ENCODE peak calls at places on chromosome 9, in five cellular contexts. C is cardiac muscle cell; W is CD4-positive, alpha-beta T cell; X is CD8-positive, alpha-beta T cell; F is A549. V is an unnamed sample. For H3K9me3, the result is how much of the 10 kb centered on the place peaks cover.

GRCh38 chr9:138104251-138105122 is 226.9 kb downstream of the CACNA1B start:
- DNase-seq in F (no peak), C (no peak), W (no peak), X (no peak), V (no peak)

GRCh38 chr9:97943308-97943855 is 5.4 kb upstream of the HEMGN start:
- DNase-seq in F (no peak), W (no peak), C (no peak), X (no peak), V (no peak)

GRCh38 chr9:84301851-84302250 is 38.7 kb downstream of the SLC28A3 start:
- DNase-seq in W (no peak), X (no peak), F (no peak), C (no peak), V (no peak)

GRCh38 chr9:122398371-122398924 is 27.6 kb downstream of the PTGS1 start:
- DNase-seq in C (no peak), W (no peak), F (no peak), X (no peak), V (no peak)

GRCh38 chr9:111661150-111661801 is at the start of gene GNG10:
- DNase-seq in F (peak), C (peak), X (peak), W (peak), V (peak)

GRCh38 chr9:98791147-98792095 is 4.9 kb downstream of the ANKS6 start:
- DNase-seq in X (peak), F (peak), C (peak), W (peak), V (peak)

GRCh38 chr9:123678878-123679329 is 251.0 kb downstream of the DENND1A start:
- DNase-seq in W (no peak), C (no peak), F (no peak), X (no peak), V (no peak)

GRCh38 chr9:4048441-4048840 is 251.4 kb downstream of the GLIS3 start:
- DNase-seq in C (no peak), F (peak), W (no peak), X (no peak), V (no peak)

GRCh38 chr9:30622551-30622950 is 1761.9 kb upstream of the ACO1 start:
- DNase-seq in C (no peak), X (no peak), F (no peak), W (no peak), V (no peak)

GRCh38 chr9:23606107-23606506 is 219.9 kb downstream of the ELAVL2 start:
- DNase-seq in F (no peak), C (no peak), W (no peak), X (no peak), V (no peak)

GRCh38 chr9:132163457-132163875 is 1.6 kb downstream of the NTNG2 start:
- DNase-seq in X (no peak), C (peak), W (no peak), F (no peak), V (no peak)

GRCh38 chr9:78713746-78714405 is 417.0 kb downstream of the PSAT1 start:
- DNase-seq in X (no peak), W (no peak), F (no peak), C (no peak), V (no peak)

GRCh38 chr9:109198736-109199384 is 31.8 kb upstream of the FRRS1L start:
- DNase-seq in F (no peak), C (no peak), W (no peak), X (no peak), V (no peak)

GRCh38 chr9:137077010-137077747 is at the start of gene UAP1L1:
- DNase-seq in F (no peak), X (peak), C (peak), W (peak), V (peak)

GRCh38 chr9:108057421-108058136 is 568.0 kb upstream of the KLF4 start:
- DNase-seq in X (no peak), W (no peak), C (no peak), F (peak), V (no peak)

DNA sequence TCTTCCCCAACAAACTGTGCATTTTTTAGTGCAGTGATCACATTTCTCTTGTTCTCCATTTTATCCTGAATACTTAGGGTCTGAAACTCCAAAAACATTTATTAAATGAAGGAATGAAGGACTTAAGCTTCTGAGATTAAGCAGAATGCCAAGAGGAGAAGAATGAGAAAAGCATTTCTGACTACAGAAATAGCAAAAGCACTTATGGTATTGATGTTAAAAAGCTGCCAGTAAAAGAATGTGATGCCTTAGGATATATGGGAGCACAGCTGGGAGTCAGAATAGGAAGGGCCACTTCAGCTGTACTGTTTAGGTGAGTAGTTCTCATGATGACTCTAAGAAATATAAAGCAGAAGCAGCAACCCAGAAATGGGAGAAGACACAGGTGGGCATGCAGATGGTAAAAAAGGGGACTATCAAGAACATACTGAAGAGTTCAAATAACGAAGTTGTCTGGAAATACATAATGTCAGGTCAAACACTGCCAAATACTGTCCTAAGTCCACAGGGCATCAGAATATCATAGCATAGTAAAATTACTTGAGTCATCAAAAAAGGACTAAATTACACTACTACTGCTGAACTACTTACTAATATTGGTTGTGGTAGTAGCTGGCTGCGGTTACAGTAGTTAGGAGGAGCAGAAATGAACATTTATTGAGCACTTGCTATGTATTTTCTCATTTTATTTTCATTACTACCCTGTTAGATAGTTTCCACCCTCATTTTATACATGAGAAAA is 132.7 kb downstream of the MAPKAP1 start:
- DNase-seq in F (no peak), C (no peak), W (no peak), X (no peak), V (no peak)
- H3K9me3 ChIP-seq in F (under half), C (under half), W (under half), X (under half), V (under half)

DNA sequence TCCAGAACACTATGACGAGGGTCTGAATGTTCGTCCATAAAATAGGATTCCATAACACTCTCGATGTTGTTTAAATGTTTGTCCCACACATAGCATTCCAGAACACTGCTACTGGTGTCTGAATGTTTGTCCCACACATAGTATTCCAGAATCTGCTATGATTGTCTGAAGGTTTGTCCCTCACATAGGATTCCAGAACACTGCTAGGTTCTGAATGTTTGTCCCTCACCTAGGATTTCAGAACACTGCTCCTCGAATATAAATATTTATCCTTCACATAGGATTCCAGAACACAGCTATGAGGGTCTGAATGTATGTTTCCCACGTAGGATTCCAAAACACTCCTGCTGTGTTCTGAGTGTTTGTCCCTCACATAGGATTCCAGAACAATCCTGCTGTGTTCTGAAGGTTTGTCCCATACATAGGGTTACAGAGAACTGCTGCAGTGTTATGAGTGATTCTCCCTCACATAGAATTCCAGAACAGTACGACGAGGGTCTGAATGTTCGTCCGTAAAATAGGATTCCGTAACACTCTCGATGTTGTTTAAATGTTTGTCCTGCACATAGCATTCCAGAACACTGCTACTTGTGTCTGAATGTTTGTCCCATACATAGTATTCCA is 215.3 kb downstream of the FOXD4L6 start:
- DNase-seq in F (no peak), C (no peak), W (no peak), X (no peak), V (no peak)
- H3K9me3 ChIP-seq in F (half or more), C (under half), W (half or more), X (half or more), V (half or more)

GRCh38 chr9:96751815-96752214 is 26.1 kb downstream of the ZNF510 start:
- DNase-seq in X (no peak), F (no peak), C (no peak), W (no peak), V (no peak)
- H3K9me3 ChIP-seq in X (under half), F (half or more), C (under half), W (half or more), V (under half)

GRCh38 chr9:1007312-1007711 is 30.9 kb downstream of the DMRT3 start:
- DNase-seq in X (no peak), C (no peak), F (no peak), W (no peak), V (no peak)
- H3K9me3 ChIP-seq in X (under half), C (under half), F (under half), W (under half), V (under half)

DNA sequence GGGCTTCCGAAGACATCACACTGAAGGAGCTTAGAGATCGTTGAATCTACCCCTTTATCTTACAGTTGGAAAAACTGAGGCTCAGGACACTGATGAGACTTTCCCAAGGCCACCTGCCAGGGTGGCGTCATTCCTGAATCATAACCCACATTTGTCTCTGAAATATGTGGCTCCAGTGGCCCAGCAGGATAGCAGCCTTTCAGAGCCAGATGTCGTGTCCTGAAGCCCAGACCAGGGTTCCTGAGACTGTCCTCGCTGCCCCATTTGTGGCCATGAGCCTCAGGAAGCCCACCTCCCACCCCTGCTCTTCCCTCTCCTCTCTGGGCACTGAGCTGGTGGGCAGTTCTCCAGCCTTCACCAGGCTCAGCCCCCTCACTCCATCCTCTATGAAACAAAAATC is 2.4 kb downstream of the HMCN2 start:
- DNase-seq in F (no peak), C (no peak), X (no peak), W (no peak), V (no peak)
- H3K9me3 ChIP-seq in F (under half), C (under half), X (under half), W (under half), V (under half)

GRCh38 chr9:103627731-103628130 is 466.4 kb upstream of the SMC2 start:
- DNase-seq in F (no peak), W (no peak), X (no peak), C (no peak), V (no peak)
- H3K9me3 ChIP-seq in F (under half), W (under half), X (under half), C (under half), V (under half)

GRCh38 chr9:119020730-119021333 is 348.4 kb downstream of the BRINP1 start:
- DNase-seq in C (no peak), W (no peak), F (no peak), X (no peak), V (no peak)
- H3K9me3 ChIP-seq in C (under half), W (under half), F (under half), X (under half), V (under half)

GRCh38 chr9:118303216-118303615 is 599.0 kb downstream of the TLR4 start:
- DNase-seq in C (no peak), W (no peak), F (no peak), X (no peak), V (no peak)

GRCh38 chr9:118306773-118307172 is 602.6 kb downstream of the TLR4 start:
- DNase-seq in F (no peak), W (no peak), X (no peak), C (no peak), V (no peak)

GRCh38 chr9:118302721-118303120 is 598.5 kb downstream of the TLR4 start:
- DNase-seq in X (no peak), C (no peak), F (no peak), W (no peak), V (no peak)

DNA sequence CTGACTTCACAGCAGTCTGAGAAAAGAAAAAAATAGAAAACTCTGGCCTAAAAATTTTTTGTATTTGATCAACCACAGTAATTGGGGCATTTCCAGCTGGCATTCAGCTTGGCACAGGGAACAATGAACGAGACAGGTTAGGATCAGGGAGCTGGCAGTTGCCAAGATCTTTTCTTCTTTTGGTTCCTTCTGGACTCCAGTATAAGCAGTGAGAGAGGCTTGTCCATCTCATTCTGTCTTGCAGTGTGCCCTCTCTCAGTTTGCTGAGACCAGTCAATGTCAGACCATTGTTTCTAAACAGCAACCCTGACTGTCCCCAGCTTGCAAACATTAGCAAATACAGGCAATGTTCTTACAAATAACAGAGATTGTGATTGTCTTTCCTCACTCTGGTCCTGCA is 601.2 kb downstream of the TLR4 start:
- DNase-seq in F (no peak), C (no peak), W (no peak), X (no peak), V (no peak)
- H3K9me3 ChIP-seq in F (under half), C (under half), W (under half), X (under half), V (under half)

GRCh38 chr9:93606187-93606586 is 29.8 kb downstream of the PHF2 start:
- DNase-seq in F (no peak), C (no peak), X (no peak), W (no peak), V (no peak)
- H3K9me3 ChIP-seq in F (under half), C (under half), X (under half), W (under half), V (under half)